ENCODE peak calls at places on chromosomes 11 and 22, in seven cellular contexts. Q is IMR-90; F is RCC 7860; L is T-cell; W is aorta; U is T1000; J is stimulated activated CD4-positive, alpha-beta T cell treated with anti-CD3 and anti-CD28 coated beads, Interleukin-2, amount 100 ng/mL, for 48 hours. G is an unnamed sample.

GRCh38 chr22:46917702-46918101 is 155.3 kb downstream of the TBC1D22A start:
- DNase-seq in F (no peak), Q (no peak), U (no peak), J (no peak), L (no peak), W (no peak), G (no peak)

GRCh38 chr11:79052539-79052938 is 388.3 kb downstream of the TENM4 start:
- DNase-seq in U (no peak), Q (no peak), L (no peak), W (no peak), J (no peak), F (no peak), G (peak)

GRCh38 chr11:7591107-7591894 is 77.5 kb downstream of the PPFIBP2 start:
- DNase-seq in J (no peak), W (no peak), F (no peak), U (no peak), L (no peak), Q (no peak), G (no peak)

GRCh38 chr22:34736081-34736480 is 329.9 kb upstream of the ISX start:
- DNase-seq in L (no peak), W (no peak), J (no peak), F (no peak), U (no peak), Q (no peak), G (no peak)

GRCh38 chr11:77152846-77153245 is 24.8 kb downstream of the MYO7A start:
- DNase-seq in L (no peak), Q (peak), J (no peak), W (peak), U (no peak), F (no peak), G (peak)

GRCh38 chr11:64164392-64165312 is 1.3 kb downstream of the MACROD1 start:
- DNase-seq in U (no peak), Q (no peak), W (no peak), F (no peak), J (no peak), L (no peak), G (no peak)

GRCh38 chr11:47325271-47326041 is 27.0 kb downstream of the MYBPC3 start:
- DNase-seq in J (no peak), F (no peak), Q (no peak), W (no peak), L (no peak), U (no peak), G (no peak)

GRCh38 chr11:84757711-84758110 is 869.4 kb downstream of the DLG2 start:
- DNase-seq in W (no peak), L (no peak), J (no peak), F (no peak), U (no peak), Q (no peak), G (no peak)

GRCh38 chr11:33027846-33028536 is 11.4 kb upstream of the TCP11L1 start:
- DNase-seq in J (no peak), U (no peak), L (no peak), W (no peak), F (no peak), Q (peak), G (no peak)

GRCh38 chr11:61342207-61342803 is 9.3 kb downstream of the TKFC start:
- DNase-seq in Q (no peak), L (no peak), U (no peak), J (no peak), W (no peak), F (no peak), G (no peak)

GRCh38 chr22:17167486-17167885 is 8.4 kb upstream of the HDHD5 start:
- DNase-seq in J (no peak), Q (no peak), F (no peak), L (no peak), W (peak), U (no peak), G (no peak)

GRCh38 chr22:49866646-49867045 is 13.0 kb downstream of the ZBED4 start:
- DNase-seq in J (no peak), Q (no peak), U (no peak), W (no peak), F (no peak), L (no peak), G (no peak)

GRCh38 chr11:123479048-123479837 is 49.2 kb downstream of the GRAMD1B start:
- DNase-seq in F (no peak), J (no peak), L (no peak), U (no peak), W (no peak), Q (no peak), G (no peak)

GRCh38 chr22:20422965-20423635 is 14.5 kb downstream of the SCARF2 start:
- DNase-seq in L (no peak), J (no peak), Q (no peak), U (no peak), F (no peak), W (peak), G (no peak)

GRCh38 chr11:134155946-134156865 is 67.6 kb downstream of the NCAPD3 start:
- DNase-seq in U (no peak), Q (no peak), F (no peak), L (no peak), J (no peak), W (no peak), G (no peak)

GRCh38 chr11:124791626-124792341 is 8.4 kb downstream of the MSANTD2 start:
- DNase-seq in W (no peak), U (no peak), F (no peak), J (no peak), Q (peak), L (no peak), G (no peak)

GRCh38 chr11:65558002-65558784 is at the start of gene LTBP3:
- DNase-seq in J (peak), Q (peak), F (peak), L (no peak), W (peak), U (peak), G (peak)

GRCh38 chr22:44147821-44148574 is 32.7 kb upstream of the PARVG start:
- DNase-seq in U (no peak), F (no peak), J (no peak), W (no peak), Q (peak), L (no peak), G (peak)

GRCh38 chr11:120235024-120235628 is 4.8 kb upstream of the POU2F3 start:
- DNase-seq in Q (peak), J (peak), W (peak), L (peak), U (no peak), F (peak), G (peak)

GRCh38 chr22:26606611-26607010 is 11.2 kb downstream of the CRYBB1 start:
- DNase-seq in U (no peak), L (no peak), W (no peak), J (no peak), F (peak), Q (peak), G (peak)

GRCh38 chr11:127996825-127997224 is 590.5 kb downstream of the ETS1 start:
- DNase-seq in L (no peak), Q (peak), W (no peak), J (no peak), U (no peak), F (peak), G (no peak)

GRCh38 chr11:64766881-64767280 is 7.1 kb upstream of the PYGM start:
- DNase-seq in J (no peak), Q (no peak), F (no peak), U (no peak), L (no peak), W (no peak), G (no peak)